ENCODE peak calls at places on chromosomes 3 and 15, in ten cellular contexts. One of them, this sample, is unnamed.
A peak's percentile ranks its signal among the peaks of the same experiment; 100 is the strongest.

GRCh38 chr3:38655708-38656300 is 6.3 kb upstream of the SCN5A start:
- DNase-seq in activated effector memory CD4-positive, alpha-beta T cell treated with Interleukin-2 at 50 U/mL for 16 hours: no peak
- DNase-seq in iPS DF 6.9: no peak
- DNase-seq in activated CD8-positive, alpha-beta memory T cell treated with anti-CD3 and anti-CD28 coated beads, Interleukin-2, amount 50 U/mL, for 48 hours: peak; percentile 45
- DNase-seq in fibroblast of lung: peak; percentile 34
- DNase-seq in HTR-8/SVneo: peak; percentile 48
- DNase-seq in NCI-H345: peak; percentile 47
- DNase-seq in kidney tubule cell: peak; percentile 65
- DNase-seq in M059J: peak; percentile 47
- DNase-seq in hypothalamus: no peak
- DNase-seq in this sample: no peak

GRCh38 chr3:133464573-133464972 is 64.7 kb downstream of the BFSP2 start:
- DNase-seq in NCI-H345: no peak
- DNase-seq in M059J: peak; percentile 75
- DNase-seq in iPS DF 6.9: no peak
- DNase-seq in activated effector memory CD4-positive, alpha-beta T cell treated with Interleukin-2 at 50 U/mL for 16 hours: no peak
- DNase-seq in activated CD8-positive, alpha-beta memory T cell treated with anti-CD3 and anti-CD28 coated beads, Interleukin-2, amount 50 U/mL, for 48 hours: no peak
- DNase-seq in HTR-8/SVneo: no peak
- DNase-seq in hypothalamus: no peak
- DNase-seq in kidney tubule cell: peak; percentile 58
- DNase-seq in fibroblast of lung: peak; percentile 55
- DNase-seq in this sample: no peak

GRCh38 chr3:186782542-186783069 is 771 bp upstream of the EIF4A2 start:
- DNase-seq in fibroblast of lung: no peak
- DNase-seq in HTR-8/SVneo: no peak
- DNase-seq in iPS DF 6.9: no peak
- DNase-seq in activated CD8-positive, alpha-beta memory T cell treated with anti-CD3 and anti-CD28 coated beads, Interleukin-2, amount 50 U/mL, for 48 hours: no peak
- DNase-seq in hypothalamus: no peak
- DNase-seq in NCI-H345: no peak
- DNase-seq in activated effector memory CD4-positive, alpha-beta T cell treated with Interleukin-2 at 50 U/mL for 16 hours: no peak
- DNase-seq in M059J: no peak
- DNase-seq in kidney tubule cell: no peak
- DNase-seq in this sample: no peak

GRCh38 chr3:107757140-107757539 is 234.4 kb downstream of the BBX start:
- DNase-seq in iPS DF 6.9: no peak
- DNase-seq in fibroblast of lung: no peak
- DNase-seq in activated CD8-positive, alpha-beta memory T cell treated with anti-CD3 and anti-CD28 coated beads, Interleukin-2, amount 50 U/mL, for 48 hours: no peak
- DNase-seq in NCI-H345: no peak
- DNase-seq in hypothalamus: no peak
- DNase-seq in M059J: no peak
- DNase-seq in activated effector memory CD4-positive, alpha-beta T cell treated with Interleukin-2 at 50 U/mL for 16 hours: no peak
- DNase-seq in kidney tubule cell: no peak
- DNase-seq in HTR-8/SVneo: no peak
- DNase-seq in this sample: no peak

GRCh38 chr15:65008989-65009388 is 19.3 kb upstream of the SPG21 start:
- DNase-seq in fibroblast of lung: no peak
- DNase-seq in iPS DF 6.9: no peak
- DNase-seq in activated effector memory CD4-positive, alpha-beta T cell treated with Interleukin-2 at 50 U/mL for 16 hours: no peak
- DNase-seq in M059J: no peak
- DNase-seq in HTR-8/SVneo: no peak
- DNase-seq in kidney tubule cell: no peak
- DNase-seq in hypothalamus: no peak
- DNase-seq in NCI-H345: no peak
- DNase-seq in activated CD8-positive, alpha-beta memory T cell treated with anti-CD3 and anti-CD28 coated beads, Interleukin-2, amount 50 U/mL, for 48 hours: no peak
- DNase-seq in this sample: no peak

GRCh38 chr15:28929200-28929599 is 43.4 kb downstream of the APBA2 start:
- DNase-seq in fibroblast of lung: no peak
- DNase-seq in activated CD8-positive, alpha-beta memory T cell treated with anti-CD3 and anti-CD28 coated beads, Interleukin-2, amount 50 U/mL, for 48 hours: no peak
- DNase-seq in kidney tubule cell: no peak
- DNase-seq in NCI-H345: no peak
- DNase-seq in iPS DF 6.9: no peak
- DNase-seq in M059J: no peak
- DNase-seq in HTR-8/SVneo: no peak
- DNase-seq in activated effector memory CD4-positive, alpha-beta T cell treated with Interleukin-2 at 50 U/mL for 16 hours: no peak
- DNase-seq in hypothalamus: no peak
- DNase-seq in this sample: no peak

GRCh38 chr15:38647683-38648082 is 83.1 kb upstream of the RASGRP1 start:
- DNase-seq in activated effector memory CD4-positive, alpha-beta T cell treated with Interleukin-2 at 50 U/mL for 16 hours: no peak
- DNase-seq in iPS DF 6.9: no peak
- DNase-seq in M059J: peak; percentile 26
- DNase-seq in HTR-8/SVneo: peak; percentile 17
- DNase-seq in hypothalamus: no peak
- DNase-seq in activated CD8-positive, alpha-beta memory T cell treated with anti-CD3 and anti-CD28 coated beads, Interleukin-2, amount 50 U/mL, for 48 hours: no peak
- DNase-seq in kidney tubule cell: peak; percentile 61
- DNase-seq in fibroblast of lung: peak; percentile 7
- DNase-seq in NCI-H345: peak; percentile 2
- DNase-seq in this sample: no peak

GRCh38 chr3:194640829-194641228 is 7.6 kb upstream of the TMEM44 start:
- DNase-seq in fibroblast of lung: peak; percentile 56
- DNase-seq in hypothalamus: no peak
- DNase-seq in activated CD8-positive, alpha-beta memory T cell treated with anti-CD3 and anti-CD28 coated beads, Interleukin-2, amount 50 U/mL, for 48 hours: peak; percentile 55
- DNase-seq in HTR-8/SVneo: no peak
- DNase-seq in activated effector memory CD4-positive, alpha-beta T cell treated with Interleukin-2 at 50 U/mL for 16 hours: peak; percentile 18
- DNase-seq in M059J: peak; percentile 60
- DNase-seq in NCI-H345: no peak
- DNase-seq in kidney tubule cell: no peak
- DNase-seq in iPS DF 6.9: no peak
- DNase-seq in this sample: no peak

GRCh38 chr15:37995461-37996347 is 61.3 kb downstream of the TMCO5A start:
- DNase-seq in kidney tubule cell: peak; percentile 53
- DNase-seq in activated CD8-positive, alpha-beta memory T cell treated with anti-CD3 and anti-CD28 coated beads, Interleukin-2, amount 50 U/mL, for 48 hours: no peak
- DNase-seq in HTR-8/SVneo: peak; percentile 12
- DNase-seq in hypothalamus: peak; percentile 13
- DNase-seq in iPS DF 6.9: no peak
- DNase-seq in M059J: peak; percentile 70
- DNase-seq in fibroblast of lung: peak; percentile 73
- DNase-seq in activated effector memory CD4-positive, alpha-beta T cell treated with Interleukin-2 at 50 U/mL for 16 hours: no peak
- DNase-seq in NCI-H345: peak; percentile 33
- DNase-seq in this sample: no peak

GRCh38 chr3:52218454-52218853 is 7.0 kb downstream of the TLR9 start:
- DNase-seq in HTR-8/SVneo: no peak
- DNase-seq in activated CD8-positive, alpha-beta memory T cell treated with anti-CD3 and anti-CD28 coated beads, Interleukin-2, amount 50 U/mL, for 48 hours: peak; percentile 63
- DNase-seq in hypothalamus: no peak
- DNase-seq in kidney tubule cell: no peak
- DNase-seq in activated effector memory CD4-positive, alpha-beta T cell treated with Interleukin-2 at 50 U/mL for 16 hours: peak; percentile 29
- DNase-seq in NCI-H345: no peak
- DNase-seq in M059J: no peak
- DNase-seq in fibroblast of lung: no peak
- DNase-seq in iPS DF 6.9: no peak
- DNase-seq in this sample: no peak

GRCh38 chr3:27639271-27639670 is 82.9 kb downstream of the EOMES start:
- DNase-seq in NCI-H345: no peak
- DNase-seq in iPS DF 6.9: no peak
- DNase-seq in hypothalamus: no peak
- DNase-seq in activated CD8-positive, alpha-beta memory T cell treated with anti-CD3 and anti-CD28 coated beads, Interleukin-2, amount 50 U/mL, for 48 hours: no peak
- DNase-seq in HTR-8/SVneo: no peak
- DNase-seq in kidney tubule cell: no peak
- DNase-seq in activated effector memory CD4-positive, alpha-beta T cell treated with Interleukin-2 at 50 U/mL for 16 hours: peak; percentile 2
- DNase-seq in M059J: no peak
- DNase-seq in fibroblast of lung: no peak
- DNase-seq in this sample: no peak

GRCh38 chr3:106197532-106198187 is 328.8 kb upstream of the CBLB start:
- DNase-seq in activated CD8-positive, alpha-beta memory T cell treated with anti-CD3 and anti-CD28 coated beads, Interleukin-2, amount 50 U/mL, for 48 hours: no peak
- DNase-seq in kidney tubule cell: no peak
- DNase-seq in M059J: no peak
- DNase-seq in HTR-8/SVneo: no peak
- DNase-seq in hypothalamus: no peak
- DNase-seq in iPS DF 6.9: no peak
- DNase-seq in activated effector memory CD4-positive, alpha-beta T cell treated with Interleukin-2 at 50 U/mL for 16 hours: no peak
- DNase-seq in fibroblast of lung: peak; percentile 52
- DNase-seq in NCI-H345: no peak
- DNase-seq in this sample: no peak

GRCh38 chr15:28913171-28913765 is 27.5 kb downstream of the APBA2 start:
- DNase-seq in fibroblast of lung: peak; percentile 7
- DNase-seq in NCI-H345: no peak
- DNase-seq in activated effector memory CD4-positive, alpha-beta T cell treated with Interleukin-2 at 50 U/mL for 16 hours: no peak
- DNase-seq in kidney tubule cell: no peak
- DNase-seq in HTR-8/SVneo: peak; percentile 33
- DNase-seq in activated CD8-positive, alpha-beta memory T cell treated with anti-CD3 and anti-CD28 coated beads, Interleukin-2, amount 50 U/mL, for 48 hours: no peak
- DNase-seq in M059J: peak; percentile 38
- DNase-seq in hypothalamus: no peak
- DNase-seq in iPS DF 6.9: no peak
- DNase-seq in this sample: no peak

GRCh38 chr3:39106281-39107055 is 959 bp downstream of the GORASP1 start:
- DNase-seq in iPS DF 6.9: no peak
- DNase-seq in fibroblast of lung: peak; percentile 56
- DNase-seq in M059J: peak; percentile 15
- DNase-seq in NCI-H345: no peak
- DNase-seq in activated CD8-positive, alpha-beta memory T cell treated with anti-CD3 and anti-CD28 coated beads, Interleukin-2, amount 50 U/mL, for 48 hours: peak; percentile 51
- DNase-seq in kidney tubule cell: peak; percentile 48
- DNase-seq in activated effector memory CD4-positive, alpha-beta T cell treated with Interleukin-2 at 50 U/mL for 16 hours: no peak
- DNase-seq in hypothalamus: no peak
- DNase-seq in HTR-8/SVneo: peak; percentile 10
- DNase-seq in this sample: no peak

GRCh38 chr3:32888739-32889138 is 62.7 kb upstream of the CCR4 start:
- DNase-seq in fibroblast of lung: no peak
- DNase-seq in activated CD8-positive, alpha-beta memory T cell treated with anti-CD3 and anti-CD28 coated beads, Interleukin-2, amount 50 U/mL, for 48 hours: no peak
- DNase-seq in kidney tubule cell: no peak
- DNase-seq in M059J: no peak
- DNase-seq in NCI-H345: no peak
- DNase-seq in hypothalamus: no peak
- DNase-seq in activated effector memory CD4-positive, alpha-beta T cell treated with Interleukin-2 at 50 U/mL for 16 hours: no peak
- DNase-seq in iPS DF 6.9: no peak
- DNase-seq in HTR-8/SVneo: no peak
- DNase-seq in this sample: peak; percentile 56

GRCh38 chr3:153897025-153897723 is 224.0 kb upstream of the ARHGEF26 start:
- DNase-seq in activated CD8-positive, alpha-beta memory T cell treated with anti-CD3 and anti-CD28 coated beads, Interleukin-2, amount 50 U/mL, for 48 hours: no peak
- DNase-seq in kidney tubule cell: peak; percentile 62
- DNase-seq in NCI-H345: no peak
- DNase-seq in hypothalamus: no peak
- DNase-seq in activated effector memory CD4-positive, alpha-beta T cell treated with Interleukin-2 at 50 U/mL for 16 hours: no peak
- DNase-seq in M059J: no peak
- DNase-seq in fibroblast of lung: no peak
- DNase-seq in HTR-8/SVneo: no peak
- DNase-seq in iPS DF 6.9: no peak
- DNase-seq in this sample: no peak

GRCh38 chr3:59268170-59268569 is 218.3 kb upstream of the CFAP20DC start:
- DNase-seq in M059J: peak; percentile 40
- DNase-seq in activated effector memory CD4-positive, alpha-beta T cell treated with Interleukin-2 at 50 U/mL for 16 hours: no peak
- DNase-seq in kidney tubule cell: no peak
- DNase-seq in hypothalamus: no peak
- DNase-seq in activated CD8-positive, alpha-beta memory T cell treated with anti-CD3 and anti-CD28 coated beads, Interleukin-2, amount 50 U/mL, for 48 hours: no peak
- DNase-seq in fibroblast of lung: peak; percentile 59
- DNase-seq in HTR-8/SVneo: no peak
- DNase-seq in NCI-H345: no peak
- DNase-seq in iPS DF 6.9: no peak
- DNase-seq in this sample: no peak

GRCh38 chr3:80770106-80771079 is 991.1 kb downstream of the GBE1 start:
- DNase-seq in iPS DF 6.9: no peak
- DNase-seq in HTR-8/SVneo: no peak
- DNase-seq in hypothalamus: no peak
- DNase-seq in activated effector memory CD4-positive, alpha-beta T cell treated with Interleukin-2 at 50 U/mL for 16 hours: no peak
- DNase-seq in NCI-H345: no peak
- DNase-seq in kidney tubule cell: peak; percentile 22
- DNase-seq in M059J: no peak
- DNase-seq in fibroblast of lung: peak; percentile 2
- DNase-seq in activated CD8-positive, alpha-beta memory T cell treated with anti-CD3 and anti-CD28 coated beads, Interleukin-2, amount 50 U/mL, for 48 hours: no peak
- DNase-seq in this sample: no peak

GRCh38 chr3:58609990-58610389 is 32.8 kb upstream of the FAM107A start:
- DNase-seq in M059J: peak; percentile 32
- DNase-seq in HTR-8/SVneo: no peak
- DNase-seq in activated CD8-positive, alpha-beta memory T cell treated with anti-CD3 and anti-CD28 coated beads, Interleukin-2, amount 50 U/mL, for 48 hours: no peak
- DNase-seq in kidney tubule cell: peak; percentile 94
- DNase-seq in fibroblast of lung: peak; percentile 12
- DNase-seq in hypothalamus: no peak
- DNase-seq in activated effector memory CD4-positive, alpha-beta T cell treated with Interleukin-2 at 50 U/mL for 16 hours: no peak
- DNase-seq in NCI-H345: no peak
- DNase-seq in iPS DF 6.9: no peak
- DNase-seq in this sample: no peak